ENCODE peak calls at places on chromosomes 11 and 22, in five cellular contexts. M is adrenal gland, O is Peyer's patch, Q is NB4, D is Panc1. V is an unnamed sample.

GRCh38 chr22:22814666-22815396 is 72.8 kb upstream of the IGLL5 start:
- DNase-seq in M (no peak), O (no peak), Q (no peak), D (no peak), V (no peak)

GRCh38 chr11:36075053-36075452 is 131.2 kb downstream of the LDLRAD3 start:
- DNase-seq in M (no peak), O (no peak), Q (no peak), D (no peak), V (no peak)

GRCh38 chr22:45451988-45452387 is 38.5 kb downstream of the RIBC2 start:
- DNase-seq in M (no peak), O (no peak), Q (no peak), D (no peak), V (no peak)

GRCh38 chr22:44906248-44906936 is 103.4 kb downstream of the PHF21B start:
- DNase-seq in M (no peak), O (peak; percentile 27), Q (no peak), D (no peak), V (no peak)

GRCh38 chr11:4821021-4821420 is at the start of gene OR51F2:
- DNase-seq in M (no peak), O (no peak), Q (no peak), D (no peak), V (no peak)

GRCh38 chr11:28581286-28582242 is 473.4 kb downstream of the METTL15 start:
- DNase-seq in M (no peak), O (no peak), Q (no peak), D (no peak), V (no peak)

GRCh38 chr11:133163463-133164419 is 368.6 kb downstream of the OPCML start:
- DNase-seq in M (no peak), O (peak; percentile 56), Q (peak; percentile 65), D (peak; percentile 15), V (no peak)

GRCh38 chr11:96173906-96174305 is 169.1 kb downstream of the MAML2 start:
- DNase-seq in M (no peak), O (no peak), Q (no peak), D (no peak), V (no peak)

GRCh38 chr11:66126808-66127555 is 56.9 kb downstream of the PACS1 start:
- DNase-seq in M (peak; percentile 31), O (peak; percentile 82), Q (peak; percentile 68), D (no peak), V (peak; percentile 60)

GRCh38 chr11:129997513-129997912 is 5.1 kb downstream of the PRDM10 start:
- DNase-seq in M (no peak), O (no peak), Q (no peak), D (no peak), V (no peak)

GRCh38 chr11:85847436-85847835 is 7.7 kb upstream of the CCDC83 start:
- DNase-seq in M (no peak), O (no peak), Q (no peak), D (no peak), V (no peak)

GRCh38 chr11:93484716-93485115 is 58.5 kb downstream of the SMCO4 start:
- DNase-seq in M (no peak), O (no peak), Q (no peak), D (no peak), V (no peak)

GRCh38 chr11:62445314-62445740 is 26.5 kb downstream of the SCGB1A1 start:
- DNase-seq in M (no peak), O (no peak), Q (no peak), D (no peak), V (no peak)

GRCh38 chr11:118212781-118213565 is 11.8 kb downstream of the JAML start:
- DNase-seq in M (no peak), O (no peak), Q (peak; percentile 82), D (no peak), V (no peak)

DNA sequence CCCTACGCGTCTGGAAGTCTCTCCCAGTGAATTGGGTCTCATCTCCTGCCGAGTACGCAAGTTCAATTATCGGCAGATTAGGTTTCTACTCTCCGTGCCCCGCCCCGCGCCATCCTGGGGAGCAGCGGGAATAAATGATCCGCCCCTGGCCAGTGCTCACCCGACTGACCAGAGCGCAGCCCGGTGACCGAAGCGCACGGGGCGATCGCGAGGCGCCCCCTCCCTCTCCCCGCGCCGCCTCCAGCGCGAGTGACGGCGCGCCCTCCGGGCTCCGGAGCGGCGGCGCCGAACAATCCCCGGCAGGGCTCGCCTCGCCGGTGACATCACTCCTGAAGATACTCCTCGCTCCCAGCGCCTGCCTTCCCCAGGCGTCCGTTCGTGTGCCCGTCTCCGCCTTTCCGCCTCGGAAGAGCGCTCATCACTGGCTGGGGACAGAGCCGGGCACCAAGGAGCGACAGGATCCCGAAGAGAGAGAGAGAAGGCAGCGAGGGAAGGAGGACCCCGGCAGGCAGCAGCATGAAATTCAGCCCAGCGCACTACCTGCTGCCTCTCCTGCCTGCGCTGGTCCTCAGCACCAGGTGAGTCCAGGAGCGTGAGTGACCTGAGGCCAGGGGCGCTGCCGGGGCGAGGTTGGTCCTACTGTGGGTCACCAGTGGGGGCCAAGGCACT is at the start of gene LUZP2:
- DNase-seq in M (peak; percentile 69), O (no peak), Q (no peak), D (no peak), V (peak; percentile 48)
- TF ChIP-seq CTCF in M (no peak), O (no peak), Q (no peak), D (no peak), V (no peak)

DNA sequence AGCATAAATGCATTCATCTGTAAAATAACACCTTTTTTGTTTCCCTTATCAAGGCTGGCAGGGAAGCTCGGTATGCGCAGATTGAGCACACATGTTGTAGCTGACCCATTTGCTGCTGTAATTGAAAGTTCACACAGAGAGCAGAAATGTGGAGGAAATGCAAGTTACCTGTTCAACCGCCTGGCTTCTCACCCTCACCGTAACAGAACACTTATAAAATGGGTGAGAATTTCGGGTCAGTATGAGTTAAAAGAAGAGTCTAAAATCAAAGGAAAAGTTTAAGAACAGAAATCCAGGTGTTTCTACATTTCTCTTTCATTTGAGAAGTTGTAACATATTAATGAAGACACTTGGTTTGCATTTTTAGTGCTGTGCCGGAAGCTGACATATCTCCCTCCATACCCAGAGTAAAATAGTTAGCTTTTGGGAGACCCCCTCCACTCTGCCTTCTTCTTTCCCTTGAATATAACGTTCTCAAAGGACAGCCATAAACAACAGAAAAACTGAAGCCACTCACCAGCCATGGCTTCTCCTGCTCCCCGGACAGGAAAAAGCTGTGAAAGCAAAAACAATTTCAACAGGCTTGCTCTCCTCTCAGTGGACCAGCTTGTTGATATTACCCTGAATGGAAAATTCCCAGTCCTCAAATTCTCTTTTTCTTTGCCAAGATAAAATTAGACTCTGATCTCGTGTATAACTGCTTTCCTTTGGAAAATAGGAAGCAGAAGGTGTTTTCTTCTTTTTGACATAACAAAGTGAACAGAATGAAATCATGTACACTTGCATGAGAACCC is at the start of gene CASP12:
- DNase-seq in M (no peak), O (no peak), Q (no peak), D (no peak), V (no peak)
- TF ChIP-seq CTCF in M (no peak), O (no peak), Q (no peak), D (no peak), V (no peak)

DNA sequence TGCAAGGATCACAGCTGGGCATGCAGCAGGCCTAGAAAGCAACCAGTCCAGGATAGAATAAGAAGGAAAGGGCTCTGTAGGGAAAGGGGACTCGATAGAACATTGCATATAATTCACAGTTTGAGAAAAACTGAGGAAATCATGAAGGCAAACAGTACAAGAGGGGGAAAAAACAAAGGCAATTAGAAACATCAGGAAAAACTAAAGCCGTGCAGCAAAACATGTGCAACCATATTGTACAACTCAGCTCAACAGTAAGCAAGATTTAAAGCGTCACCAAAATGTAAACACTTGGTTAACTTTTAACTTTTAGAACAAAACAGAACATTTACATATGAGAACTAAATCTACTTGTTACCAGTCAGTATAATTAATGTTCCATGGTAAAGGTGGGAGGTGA is 8.5 kb downstream of the APOL3 start:
- DNase-seq in M (no peak), O (no peak), Q (no peak), D (no peak), V (no peak)
- TF ChIP-seq CTCF in M (no peak), O (no peak), Q (no peak), D (no peak), V (no peak)

DNA sequence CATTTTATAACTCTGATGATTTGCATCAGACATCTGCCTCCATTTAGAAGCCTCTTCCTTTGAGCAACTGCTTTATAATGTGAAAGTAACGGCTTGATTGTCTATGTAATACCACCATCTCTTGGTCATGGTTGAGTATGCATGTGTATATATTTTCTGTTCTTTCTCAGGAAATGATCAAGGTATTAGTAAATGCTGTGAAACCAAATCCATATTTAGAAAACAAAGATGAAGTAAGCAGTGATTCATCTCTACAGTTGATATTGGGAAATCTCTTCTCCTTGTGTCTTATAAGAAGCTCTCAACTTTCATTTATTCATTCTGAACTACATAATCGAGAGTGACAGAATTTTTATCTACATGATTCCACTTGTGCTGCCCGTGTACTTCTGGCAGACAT is 104.6 kb upstream of the ANO3 start:
- DNase-seq in M (no peak), O (no peak), Q (peak; percentile 32), D (peak; percentile 65), V (no peak)
- TF ChIP-seq CTCF in M (peak; percentile 56), O (peak; percentile 44), Q (no peak), D (peak; percentile 16), V (peak; percentile 41)

DNA sequence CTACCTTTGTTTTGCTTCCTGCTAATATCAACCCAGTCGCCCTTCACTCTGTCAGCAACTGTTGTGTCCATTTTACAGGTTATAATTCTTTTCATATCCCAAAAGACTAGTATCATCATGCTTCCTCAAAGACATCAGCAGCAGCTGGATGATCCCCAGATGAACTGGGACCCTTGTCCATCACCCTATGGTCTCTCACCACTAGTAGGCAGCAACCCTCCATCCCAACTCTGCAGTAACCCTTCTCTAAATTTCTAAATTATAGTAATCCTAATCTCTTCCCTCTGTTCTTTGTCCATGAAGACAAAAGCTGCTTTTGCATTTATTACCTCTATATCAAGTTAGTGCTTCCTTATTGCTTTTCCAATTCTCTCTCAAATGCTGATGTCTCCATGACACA is 1025.8 kb downstream of the FAM181B start:
- DNase-seq in M (no peak), O (no peak), Q (peak; percentile 11), D (peak; percentile 2), V (no peak)
- TF ChIP-seq CTCF in M (no peak), O (no peak), Q (peak; percentile 57), D (peak; percentile 8), V (no peak)

DNA sequence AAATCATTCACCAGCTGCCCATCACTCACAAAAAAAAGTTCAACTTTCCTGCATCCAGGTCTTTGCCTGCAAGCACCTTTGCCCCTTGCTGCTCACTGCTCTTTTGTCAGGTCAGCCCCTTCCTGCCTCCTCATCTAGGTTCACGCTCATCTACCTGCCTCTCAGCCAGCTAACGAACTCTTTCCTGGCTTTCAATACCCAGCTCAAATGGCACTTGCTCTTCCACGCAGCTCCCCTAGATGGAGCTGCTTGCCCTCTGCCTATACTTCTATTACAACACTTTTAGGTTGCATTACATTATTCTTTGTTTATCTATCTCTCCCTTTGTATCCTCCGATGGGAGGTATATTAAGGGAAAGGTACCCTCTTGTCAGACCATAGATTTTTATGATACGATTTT is 78.9 kb upstream of the TBCEL start:
- DNase-seq in M (no peak), O (no peak), Q (peak; percentile 19), D (no peak), V (no peak)
- TF ChIP-seq CTCF in M (no peak), O (no peak), Q (peak; percentile 47), D (peak; percentile 56), V (no peak)

V was measured in psoas muscle.